ENCODE peak calls at places on chromosome 1, in eight cellular contexts. R, J, W, F, Y, S, O and M are unnamed samples.
A peak's percentile ranks its signal among the peaks of the same experiment; 100 is the strongest.

GRCh38 chr1:167474191-167474641 is 44.1 kb downstream of the CD247 start:
- DNase-seq in Y (peak; percentile 95), O (no peak), J (no peak), F (no peak), R (peak; percentile 58), S (no peak), W (no peak), M (no peak)

GRCh38 chr1:215569987-215570824 is 3.1 kb downstream of the KCTD3 start:
- DNase-seq in F (peak; percentile 20), Y (no peak), W (no peak), J (no peak), R (no peak), O (peak; percentile 91), S (no peak), M (no peak)

GRCh38 chr1:229058716-229059115 is 212.2 kb upstream of the RAB4A start:
- DNase-seq in Y (no peak), S (no peak), O (no peak), J (no peak), R (no peak), F (no peak), W (no peak), M (no peak)

GRCh38 chr1:162213281-162213909 is 143.9 kb downstream of the NOS1AP start:
- DNase-seq in O (peak; percentile 94), W (no peak), J (no peak), R (no peak), Y (no peak), F (peak; percentile 2), S (peak; percentile 56), M (no peak)

GRCh38 chr1:66271216-66271903 is 262.6 kb upstream of the SGIP1 start:
- DNase-seq in Y (no peak), R (peak; percentile 10), O (peak; percentile 94), W (peak; percentile 97), S (peak; percentile 99), F (peak; percentile 99), J (no peak), M (peak; percentile 94)

GRCh38 chr1:38860464-38860816 is 868 bp upstream of the RRAGC start:
- DNase-seq in R (no peak), O (no peak), J (no peak), S (peak; percentile 13), Y (no peak), F (peak; percentile 4), W (no peak), M (no peak)

GRCh38 chr1:67722292-67722944 is 37.4 kb downstream of the GADD45A start:
- DNase-seq in F (peak; percentile 42), S (peak; percentile 41), W (no peak), O (no peak), Y (no peak), R (no peak), J (no peak), M (no peak)

GRCh38 chr1:161031874-161032273 is 6.9 kb downstream of the TSTD1 start:
- DNase-seq in O (no peak), J (no peak), S (no peak), F (no peak), Y (no peak), W (no peak), R (no peak), M (no peak)

GRCh38 chr1:25022361-25023189 is 92.5 kb upstream of the RUNX3 start:
- DNase-seq in Y (peak; percentile 93), O (peak; percentile 64), J (no peak), S (peak; percentile 77), W (peak; percentile 62), F (peak; percentile 96), R (peak; percentile 95), M (peak; percentile 50)

GRCh38 chr1:15508700-15509487 is 15.1 kb downstream of the CASP9 start:
- DNase-seq in Y (no peak), R (no peak), J (no peak), O (no peak), W (no peak), S (no peak), F (no peak), M (no peak)

GRCh38 chr1:32761253-32761877 is 55.8 kb downstream of the YARS1 start:
- DNase-seq in S (peak; percentile 55), F (peak; percentile 81), O (peak; percentile 95), Y (no peak), R (no peak), W (no peak), J (no peak), M (peak; percentile 90)

GRCh38 chr1:65263286-65263685 is 46.1 kb upstream of the DNAJC6 start:
- DNase-seq in R (no peak), Y (no peak), O (no peak), S (no peak), F (no peak), J (no peak), W (no peak), M (no peak)

GRCh38 chr1:153599847-153600246 is 13.1 kb downstream of the S100A16 start:
- DNase-seq in O (no peak), Y (no peak), R (no peak), F (no peak), W (no peak), J (no peak), S (no peak), M (no peak)

GRCh38 chr1:53020588-53020987 is 41.4 kb upstream of the PODN start:
- DNase-seq in J (no peak), O (no peak), Y (no peak), R (no peak), W (no peak), S (no peak), F (no peak), M (no peak)

GRCh38 chr1:12499574-12500245 is 118.3 kb downstream of the DHRS3 start:
- DNase-seq in O (no peak), J (no peak), W (no peak), Y (no peak), S (no peak), F (no peak), R (no peak), M (no peak)

GRCh38 chr1:12490547-12491142 is 127.4 kb downstream of the DHRS3 start:
- DNase-seq in Y (no peak), S (no peak), J (no peak), O (no peak), W (no peak), F (no peak), R (no peak), M (no peak)

GRCh38 chr1:12496154-12496961 is 121.7 kb downstream of the DHRS3 start:
- DNase-seq in J (no peak), W (no peak), O (no peak), F (no peak), Y (no peak), S (no peak), R (no peak), M (no peak)

GRCh38 chr1:12491691-12492090 is 126.3 kb downstream of the DHRS3 start:
- DNase-seq in R (no peak), Y (no peak), J (no peak), W (no peak), F (no peak), S (no peak), O (no peak), M (no peak)

GRCh38 chr1:12495725-12496124 is 122.3 kb downstream of the DHRS3 start:
- DNase-seq in R (no peak), F (no peak), S (no peak), W (no peak), Y (no peak), J (no peak), O (no peak), M (no peak)
- H3K27ac ChIP-seq in R (no peak overlapping the region), F (no peak overlapping the region), S (no peak overlapping the region), W (no peak overlapping the region), Y (no peak overlapping the region), J (no peak overlapping the region), O (no peak overlapping the region), M (no peak overlapping the region)

GRCh38 chr1:198934414-198934813 is 295.6 kb downstream of the PTPRC start:
- DNase-seq in O (no peak), J (no peak), W (no peak), Y (no peak), F (no peak), R (no peak), S (no peak), M (no peak)

GRCh38 chr1:198932351-198932991 is 293.6 kb downstream of the PTPRC start:
- DNase-seq in F (peak; percentile 75), J (no peak), W (no peak), O (peak; percentile 78), R (peak; percentile 11), Y (peak; percentile 48), S (peak; percentile 61), M (peak; percentile 44)

GRCh38 chr1:198934901-198935301 is 296.1 kb downstream of the PTPRC start:
- DNase-seq in W (no peak), J (no peak), S (no peak), Y (peak; percentile 84), O (peak; percentile 36), R (peak; percentile 55), F (peak; percentile 51), M (no peak)

GRCh38 chr1:198935371-198935921 is 296.6 kb downstream of the PTPRC start:
- DNase-seq in Y (peak; percentile 84), R (peak; percentile 54), O (peak; percentile 96), S (peak; percentile 94), J (no peak), F (peak; percentile 98), W (peak; percentile 92), M (peak; percentile 78)

DNA sequence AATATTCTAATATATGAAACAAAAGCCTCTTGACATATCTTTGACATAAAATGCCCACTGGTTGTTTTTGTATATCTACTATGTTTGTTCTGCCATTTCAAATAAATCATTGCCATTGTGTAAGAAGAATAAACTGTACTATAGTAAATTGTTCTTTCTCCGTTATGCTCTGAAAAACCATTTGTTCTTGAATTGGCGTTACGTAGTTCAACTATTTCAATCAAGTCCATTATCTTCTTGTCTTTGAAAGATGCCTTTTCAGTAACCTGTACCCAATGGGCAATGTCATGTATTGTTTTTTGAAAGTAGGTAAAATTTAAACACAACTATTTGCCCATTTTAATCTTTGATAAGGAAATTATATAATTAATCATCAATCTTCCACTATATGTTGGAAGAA is 294.7 kb downstream of the PTPRC start:
- DNase-seq in Y (no peak), F (no peak), S (no peak), O (no peak), J (no peak), W (no peak), R (no peak), M (no peak)
- H3K27ac ChIP-seq in Y (peak overlapping the region; percentile 92), F (peak overlapping the region; percentile 52), S (no peak overlapping the region), O (peak overlapping the region; percentile 89), J (peak overlapping the region; percentile 61), W (no peak overlapping the region), R (no peak overlapping the region), M (peak overlapping the region; percentile 83)

GRCh38 chr1:183121609-183122008 is 64.5 kb upstream of the LAMC2 start:
- DNase-seq in J (no peak), W (no peak), F (no peak), Y (no peak), R (no peak), O (no peak), S (no peak), M (no peak)
- H3K27ac ChIP-seq in J (no peak overlapping the region), W (no peak overlapping the region), F (no peak overlapping the region), Y (no peak overlapping the region), R (no peak overlapping the region), O (no peak overlapping the region), S (no peak overlapping the region), M (no peak overlapping the region)

DNA sequence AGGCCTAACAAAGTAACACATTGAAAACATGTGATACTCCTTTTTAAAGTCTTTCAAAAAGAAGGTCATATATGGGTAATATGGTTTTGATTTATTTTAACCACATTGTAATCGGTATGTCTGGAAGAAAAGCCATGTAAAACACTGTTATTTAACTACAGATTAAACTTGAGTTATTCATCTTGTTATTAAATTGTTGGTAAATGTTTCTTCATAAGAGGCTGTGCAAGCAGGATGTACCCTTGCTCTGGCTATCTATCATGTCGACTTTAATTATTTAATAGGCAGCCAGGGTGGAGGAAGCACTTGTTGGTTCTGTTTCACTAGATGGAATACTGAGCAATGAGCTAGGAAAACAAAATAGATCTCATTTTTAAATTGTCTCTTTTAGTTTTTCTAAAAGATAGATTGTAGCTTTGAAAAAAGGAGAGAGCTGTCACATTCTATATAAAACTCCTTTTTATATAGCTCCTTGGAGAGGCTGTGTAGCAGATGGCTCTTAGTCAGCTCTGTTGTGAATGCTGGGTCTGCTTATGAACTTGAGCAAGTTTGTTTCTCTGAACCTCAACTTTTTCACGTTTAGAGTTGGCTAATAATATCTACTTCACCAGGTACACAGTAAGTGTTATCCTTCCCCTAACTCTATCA is 39.5 kb downstream of the LRRC8B start:
- DNase-seq in J (no peak), W (no peak), Y (no peak), S (peak; percentile 13), O (no peak), R (no peak), F (no peak), M (no peak)
- H3K27ac ChIP-seq in J (no peak overlapping the region), W (no peak overlapping the region), Y (no peak overlapping the region), S (no peak overlapping the region), O (no peak overlapping the region), R (no peak overlapping the region), F (no peak overlapping the region), M (no peak overlapping the region)